ENCODE peak calls at places on chromosomes 6 and 20, in six cellular contexts. One of them, this sample, is unnamed.

GRCh38 chr20:6651016-6651415 is 116.5 kb upstream of the BMP2 start:
- DNase-seq in cardiac muscle cell: no peak
- DNase-seq in iPS-NIHi11: no peak
- DNase-seq in aorta: no peak
- DNase-seq in hepatocyte: no peak
- DNase-seq in head of caudate nucleus: no peak
- DNase-seq in this sample: no peak

GRCh38 chr20:22810626-22811559 is 224.2 kb upstream of the SSTR4 start:
- DNase-seq in cardiac muscle cell: no peak
- DNase-seq in iPS-NIHi11: no peak
- DNase-seq in aorta: no peak
- DNase-seq in hepatocyte: no peak
- DNase-seq in head of caudate nucleus: no peak
- DNase-seq in this sample: no peak

GRCh38 chr20:48679603-48680002 is 148.2 kb downstream of the PREX1 start:
- DNase-seq in cardiac muscle cell: no peak
- DNase-seq in iPS-NIHi11: peak
- DNase-seq in aorta: peak
- DNase-seq in hepatocyte: peak
- DNase-seq in head of caudate nucleus: no peak
- DNase-seq in this sample: no peak

GRCh38 chr6:158311193-158311592 is 1.1 kb upstream of the TULP4 start:
- DNase-seq in cardiac muscle cell: no peak
- DNase-seq in iPS-NIHi11: no peak
- DNase-seq in aorta: no peak
- DNase-seq in hepatocyte: no peak
- DNase-seq in head of caudate nucleus: no peak
- DNase-seq in this sample: no peak

GRCh38 chr6:75204222-75204958 is 1.5 kb downstream of the COL12A1 start:
- DNase-seq in cardiac muscle cell: peak
- DNase-seq in iPS-NIHi11: peak
- DNase-seq in aorta: peak
- DNase-seq in hepatocyte: peak
- DNase-seq in head of caudate nucleus: peak
- DNase-seq in this sample: peak

GRCh38 chr6:25239059-25239458 is 40.1 kb upstream of the CARMIL1 start:
- DNase-seq in cardiac muscle cell: no peak
- DNase-seq in iPS-NIHi11: no peak
- DNase-seq in aorta: no peak
- DNase-seq in hepatocyte: no peak
- DNase-seq in head of caudate nucleus: no peak
- DNase-seq in this sample: no peak

GRCh38 chr20:37528442-37529213 is 952 bp upstream of the BLCAP start:
- DNase-seq in cardiac muscle cell: no peak
- DNase-seq in iPS-NIHi11: no peak
- DNase-seq in aorta: no peak
- DNase-seq in hepatocyte: no peak
- DNase-seq in head of caudate nucleus: no peak
- DNase-seq in this sample: no peak

GRCh38 chr6:1585669-1586049 is 24.1 kb upstream of the FOXC1 start:
- DNase-seq in cardiac muscle cell: no peak
- DNase-seq in iPS-NIHi11: no peak
- DNase-seq in aorta: no peak
- DNase-seq in hepatocyte: no peak
- DNase-seq in head of caudate nucleus: no peak
- DNase-seq in this sample: no peak

GRCh38 chr6:151822252-151823111 is 15.0 kb downstream of the ESR1 start:
- DNase-seq in cardiac muscle cell: no peak
- DNase-seq in iPS-NIHi11: no peak
- DNase-seq in aorta: no peak
- DNase-seq in hepatocyte: no peak
- DNase-seq in head of caudate nucleus: no peak
- DNase-seq in this sample: no peak

GRCh38 chr6:158008894-158009891 is 27.5 kb downstream of the SYNJ2 start:
- DNase-seq in cardiac muscle cell: no peak
- DNase-seq in iPS-NIHi11: no peak
- DNase-seq in aorta: peak
- DNase-seq in hepatocyte: peak
- DNase-seq in head of caudate nucleus: peak
- DNase-seq in this sample: peak

GRCh38 chr20:35702051-35702823 is 3.0 kb downstream of the ROMO1 start:
- DNase-seq in cardiac muscle cell: no peak
- DNase-seq in iPS-NIHi11: no peak
- DNase-seq in aorta: no peak
- DNase-seq in hepatocyte: no peak
- DNase-seq in head of caudate nucleus: no peak
- DNase-seq in this sample: no peak

GRCh38 chr6:81753709-81754678 is 1.5 kb upstream of the TENT5A start:
- DNase-seq in cardiac muscle cell: peak
- DNase-seq in iPS-NIHi11: peak
- DNase-seq in aorta: peak
- DNase-seq in hepatocyte: peak
- DNase-seq in head of caudate nucleus: peak
- DNase-seq in this sample: peak

GRCh38 chr6:44256291-44257006 is 879 bp downstream of the SLC35B2 start:
- DNase-seq in cardiac muscle cell: no peak
- DNase-seq in iPS-NIHi11: no peak
- DNase-seq in aorta: no peak
- DNase-seq in hepatocyte: no peak
- DNase-seq in head of caudate nucleus: no peak
- DNase-seq in this sample: no peak

GRCh38 chr20:4916991-4917881 is 84.1 kb downstream of the SLC23A2 start:
- DNase-seq in cardiac muscle cell: no peak
- DNase-seq in iPS-NIHi11: no peak
- DNase-seq in aorta: no peak
- DNase-seq in hepatocyte: no peak
- DNase-seq in head of caudate nucleus: no peak
- DNase-seq in this sample: no peak

GRCh38 chr6:44489912-44490604 is 102.6 kb downstream of the CDC5L start:
- DNase-seq in cardiac muscle cell: no peak
- DNase-seq in iPS-NIHi11: no peak
- DNase-seq in aorta: no peak
- DNase-seq in hepatocyte: peak
- DNase-seq in head of caudate nucleus: no peak
- DNase-seq in this sample: no peak

GRCh38 chr6:157134402-157135074 is 188.8 kb downstream of the TMEM242 start:
- DNase-seq in cardiac muscle cell: no peak
- DNase-seq in iPS-NIHi11: no peak
- DNase-seq in aorta: no peak
- DNase-seq in hepatocyte: no peak
- DNase-seq in head of caudate nucleus: no peak
- DNase-seq in this sample: no peak

GRCh38 chr6:17042422-17043147 is 59.3 kb upstream of the STMND1 start:
- DNase-seq in cardiac muscle cell: peak
- DNase-seq in iPS-NIHi11: peak
- DNase-seq in aorta: peak
- DNase-seq in hepatocyte: peak
- DNase-seq in head of caudate nucleus: peak
- DNase-seq in this sample: no peak

GRCh38 chr6:41743406-41744235 is 3.6 kb downstream of the PGC start:
- DNase-seq in cardiac muscle cell: no peak
- DNase-seq in iPS-NIHi11: no peak
- DNase-seq in aorta: peak
- DNase-seq in hepatocyte: no peak
- DNase-seq in head of caudate nucleus: no peak
- DNase-seq in this sample: no peak

GRCh38 chr6:43833223-43833995 is 63.4 kb downstream of the VEGFA start:
- DNase-seq in cardiac muscle cell: no peak
- DNase-seq in iPS-NIHi11: no peak
- DNase-seq in aorta: no peak
- DNase-seq in hepatocyte: peak
- DNase-seq in head of caudate nucleus: no peak
- DNase-seq in this sample: no peak

GRCh38 chr6:150673720-150674361 is 74.2 kb downstream of the PLEKHG1 start:
- DNase-seq in cardiac muscle cell: no peak
- DNase-seq in iPS-NIHi11: no peak
- DNase-seq in aorta: no peak
- DNase-seq in hepatocyte: no peak
- DNase-seq in head of caudate nucleus: no peak
- DNase-seq in this sample: no peak

GRCh38 chr6:106114492-106114891 is 28.4 kb downstream of the PRDM1 start:
- DNase-seq in cardiac muscle cell: no peak
- DNase-seq in iPS-NIHi11: no peak
- DNase-seq in aorta: no peak
- DNase-seq in hepatocyte: no peak
- DNase-seq in head of caudate nucleus: no peak
- DNase-seq in this sample: no peak

GRCh38 chr6:142902636-142903053 is 42.3 kb downstream of the HIVEP2 start:
- DNase-seq in cardiac muscle cell: peak
- DNase-seq in iPS-NIHi11: no peak
- DNase-seq in aorta: peak
- DNase-seq in hepatocyte: peak
- DNase-seq in head of caudate nucleus: no peak
- DNase-seq in this sample: no peak

GRCh38 chr6:328184-328670 is 35.9 kb downstream of the DUSP22 start:
- DNase-seq in cardiac muscle cell: no peak
- DNase-seq in iPS-NIHi11: no peak
- DNase-seq in aorta: peak
- DNase-seq in hepatocyte: peak
- DNase-seq in head of caudate nucleus: no peak
- DNase-seq in this sample: no peak

GRCh38 chr6:50655848-50656453 is 57.4 kb upstream of the TFAP2D start:
- DNase-seq in cardiac muscle cell: peak
- DNase-seq in iPS-NIHi11: peak
- DNase-seq in aorta: no peak
- DNase-seq in hepatocyte: peak
- DNase-seq in head of caudate nucleus: peak
- DNase-seq in this sample: peak

GRCh38 chr6:156774872-156775405 is 2.2 kb upstream of the ARID1B start:
- DNase-seq in cardiac muscle cell: no peak
- DNase-seq in iPS-NIHi11: no peak
- DNase-seq in aorta: no peak
- DNase-seq in hepatocyte: no peak
- DNase-seq in head of caudate nucleus: no peak
- DNase-seq in this sample: no peak

GRCh38 chr6:90025418-90026089 is 131.3 kb downstream of the GJA10 start:
- DNase-seq in cardiac muscle cell: no peak
- DNase-seq in iPS-NIHi11: no peak
- DNase-seq in aorta: no peak
- DNase-seq in hepatocyte: peak
- DNase-seq in head of caudate nucleus: peak
- DNase-seq in this sample: no peak

GRCh38 chr20:54680439-54680838 is 205.0 kb downstream of the DOK5 start:
- DNase-seq in cardiac muscle cell: no peak
- DNase-seq in iPS-NIHi11: no peak
- DNase-seq in aorta: no peak
- DNase-seq in hepatocyte: no peak
- DNase-seq in head of caudate nucleus: no peak
- DNase-seq in this sample: no peak

GRCh38 chr6:106134906-106135634 is 48.9 kb downstream of the PRDM1 start:
- DNase-seq in cardiac muscle cell: no peak
- DNase-seq in iPS-NIHi11: no peak
- DNase-seq in aorta: no peak
- DNase-seq in hepatocyte: peak
- DNase-seq in head of caudate nucleus: no peak
- DNase-seq in this sample: no peak

GRCh38 chr20:61737812-61738443 is 327.8 kb downstream of the TAF4 start:
- DNase-seq in cardiac muscle cell: no peak
- DNase-seq in iPS-NIHi11: no peak
- DNase-seq in aorta: peak
- DNase-seq in hepatocyte: no peak
- DNase-seq in head of caudate nucleus: no peak
- DNase-seq in this sample: no peak

GRCh38 chr6:110216140-110216539 is 35.9 kb downstream of the CDC40 start:
- DNase-seq in cardiac muscle cell: no peak
- DNase-seq in iPS-NIHi11: no peak
- DNase-seq in aorta: no peak
- DNase-seq in hepatocyte: no peak
- DNase-seq in head of caudate nucleus: no peak
- DNase-seq in this sample: no peak

GRCh38 chr6:112503210-112503609 is 156.1 kb downstream of the RFPL4B start:
- DNase-seq in cardiac muscle cell: no peak
- DNase-seq in iPS-NIHi11: peak
- DNase-seq in aorta: no peak
- DNase-seq in hepatocyte: no peak
- DNase-seq in head of caudate nucleus: peak
- DNase-seq in this sample: peak

GRCh38 chr6:79797105-79797504 is 150.2 kb downstream of the ELOVL4 start:
- DNase-seq in cardiac muscle cell: no peak
- DNase-seq in iPS-NIHi11: no peak
- DNase-seq in aorta: no peak
- DNase-seq in hepatocyte: no peak
- DNase-seq in head of caudate nucleus: no peak
- DNase-seq in this sample: no peak

GRCh38 chr20:52047811-52048302 is 143.7 kb downstream of the ZFP64 start:
- DNase-seq in cardiac muscle cell: no peak
- DNase-seq in iPS-NIHi11: no peak
- DNase-seq in aorta: no peak
- DNase-seq in hepatocyte: no peak
- DNase-seq in head of caudate nucleus: no peak
- DNase-seq in this sample: no peak

GRCh38 chr6:129188795-129189194 is 305.9 kb downstream of the LAMA2 start:
- DNase-seq in cardiac muscle cell: no peak
- DNase-seq in iPS-NIHi11: no peak
- DNase-seq in aorta: no peak
- DNase-seq in hepatocyte: no peak
- DNase-seq in head of caudate nucleus: no peak
- DNase-seq in this sample: no peak

GRCh38 chr6:20377623-20378265 is 23.9 kb upstream of the E2F3 start:
- DNase-seq in cardiac muscle cell: no peak
- DNase-seq in iPS-NIHi11: peak
- DNase-seq in aorta: no peak
- DNase-seq in hepatocyte: no peak
- DNase-seq in head of caudate nucleus: no peak
- DNase-seq in this sample: no peak

GRCh38 chr6:85085875-85086274 is 321.5 kb upstream of the TBX18 start:
- DNase-seq in cardiac muscle cell: no peak
- DNase-seq in iPS-NIHi11: no peak
- DNase-seq in aorta: no peak
- DNase-seq in hepatocyte: no peak
- DNase-seq in head of caudate nucleus: no peak
- DNase-seq in this sample: no peak

This sample was measured in nucleus accumbens.